ENCODE peak calls at places on chromosomes 16 and 17, in six cellular contexts. Y is cardiac muscle cell, C is upper lobe of left lung, Z is Panc1, O is mucosa of descending colon, D is AG10803. F is an unnamed sample.

GRCh38 chr17:45221081-45221996 is at the start of gene FMNL1:
- DNase-seq in Y (no peak), C (peak; percentile 81), Z (no peak), O (peak; percentile 73), D (peak; percentile 15), F (no peak)

GRCh38 chr16:89720859-89721643 is at the start of the genes VPS9D1 and ZNF276:
- DNase-seq in Y (peak; percentile 93), C (peak; percentile 85), Z (no peak), O (peak; percentile 92), D (peak; percentile 77), F (peak; percentile 73)

GRCh38 chr17:35801583-35802224 is 6.3 kb upstream of the MMP28 start:
- DNase-seq in Y (peak; percentile 69), C (peak; percentile 64), Z (no peak), O (peak; percentile 81), D (peak; percentile 88), F (peak; percentile 86)

GRCh38 chr16:23924138-23924537 is 88.4 kb downstream of the PRKCB start:
- DNase-seq in Y (no peak), C (peak; percentile 31), Z (no peak), O (no peak), D (no peak), F (no peak)

GRCh38 chr17:77371117-77371887 is 230.5 kb downstream of the SEC14L1 start:
- DNase-seq in Y (no peak), C (no peak), Z (no peak), O (peak; percentile 34), D (peak; percentile 87), F (peak; percentile 67)

GRCh38 chr17:1865252-1866037 is 35.6 kb downstream of the RPA1 start:
- DNase-seq in Y (peak; percentile 36), C (peak; percentile 46), Z (peak; percentile 18), O (peak; percentile 41), D (peak; percentile 43), F (peak; percentile 51)

GRCh38 chr17:55161935-55162555 is 102.7 kb upstream of the HLF start:
- DNase-seq in Y (no peak), C (no peak), Z (no peak), O (no peak), D (peak; percentile 76), F (peak; percentile 50)

GRCh38 chr17:40340880-40341807 is 23.4 kb downstream of the GJD3 start:
- DNase-seq in Y (peak; percentile 79), C (peak; percentile 97), Z (peak; percentile 33), O (peak; percentile 94), D (peak; percentile 70), F (peak; percentile 67)

GRCh38 chr17:74554909-74555308 is 9.0 kb upstream of the CD300C start:
- DNase-seq in Y (no peak), C (no peak), Z (no peak), O (no peak), D (no peak), F (no peak)

GRCh38 chr16:87318158-87318644 is 1.0 kb upstream of the C16orf95 start:
- DNase-seq in Y (no peak), C (peak; percentile 64), Z (no peak), O (no peak), D (no peak), F (no peak)

GRCh38 chr17:72812823-72813222 is 279.7 kb downstream of the SLC39A11 start:
- DNase-seq in Y (no peak), C (no peak), Z (no peak), O (no peak), D (no peak), F (peak; percentile 37)

GRCh38 chr17:31609331-31609730 is 217.9 kb downstream of the RAB11FIP4 start:
- DNase-seq in Y (peak; percentile 59), C (no peak), Z (no peak), O (no peak), D (no peak), F (no peak)

GRCh38 chr17:56165017-56165720 is 11.9 kb downstream of the ANKFN1 start:
- DNase-seq in Y (no peak), C (no peak), Z (no peak), O (no peak), D (peak; percentile 75), F (peak; percentile 45)

GRCh38 chr16:68948230-68948910 is 105.0 kb downstream of the TANGO6 start:
- DNase-seq in Y (no peak), C (no peak), Z (no peak), O (no peak), D (peak; percentile 52), F (peak; percentile 50)

GRCh38 chr17:58416396-58416795 is 938 bp downstream of the RNF43 start:
- DNase-seq in Y (no peak), C (no peak), Z (no peak), O (no peak), D (no peak), F (no peak)

GRCh38 chr16:65510850-65511249 is 389.0 kb upstream of the CDH11 start:
- DNase-seq in Y (no peak), C (no peak), Z (no peak), O (no peak), D (no peak), F (no peak)

GRCh38 chr17:34135841-34136240 is 119.2 kb upstream of the CCL2 start:
- DNase-seq in Y (no peak), C (no peak), Z (no peak), O (no peak), D (no peak), F (no peak)

GRCh38 chr16:11738742-11739544 is 3.7 kb downstream of the TXNDC11 start:
- DNase-seq in Y (no peak), C (no peak), Z (no peak), O (no peak), D (no peak), F (no peak)

DNA sequence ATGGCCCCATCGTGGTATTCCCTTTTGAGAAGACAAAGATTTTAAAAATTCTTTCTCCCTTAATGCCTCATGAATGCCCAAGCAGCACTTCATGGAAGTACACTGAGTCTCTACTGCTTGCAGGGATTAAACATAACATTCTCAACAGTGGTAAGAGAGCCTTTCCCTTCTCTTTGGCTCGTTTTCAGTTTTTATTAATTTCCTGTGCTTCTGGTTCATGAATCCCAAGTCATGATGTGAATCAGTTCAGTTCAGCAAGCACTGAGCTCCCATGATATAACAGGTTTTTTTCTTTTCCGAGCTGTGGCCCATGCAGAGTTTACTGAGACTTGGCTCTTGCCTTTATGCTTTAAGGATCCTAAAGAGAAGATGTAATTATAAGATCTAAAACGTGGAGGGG is 175.3 kb downstream of the WWOX start:
- DNase-seq in Y (no peak), C (no peak), Z (no peak), O (no peak), D (no peak), F (no peak)
- TF ChIP-seq CTCF in Y (no peak), C (no peak), Z (no peak), O (no peak), D (no peak), F (no peak)

GRCh38 chr17:7408863-7409262 is 1.2 kb downstream of the NLGN2 start:
- DNase-seq in Y (no peak), C (no peak), Z (no peak), O (no peak), D (no peak), F (no peak)
- H3K4me3 ChIP-seq in Y (no peak overlapping the region), C (no peak overlapping the region), Z (no peak overlapping the region), O (no peak overlapping the region), D (no peak overlapping the region), F (no peak overlapping the region)

GRCh38 chr16:56279132-56279531 is 87.8 kb downstream of the GNAO1 start:
- DNase-seq in Y (no peak), C (peak; percentile 45), Z (no peak), O (peak; percentile 38), D (no peak), F (no peak)

GRCh38 chr16:56282455-56282854 is 91.2 kb downstream of the GNAO1 start:
- DNase-seq in Y (no peak), C (no peak), Z (no peak), O (no peak), D (no peak), F (no peak)

GRCh38 chr16:56279914-56280313 is 88.6 kb downstream of the GNAO1 start:
- DNase-seq in Y (no peak), C (no peak), Z (no peak), O (no peak), D (no peak), F (no peak)

GRCh38 chr16:56278196-56278855 is 87.0 kb downstream of the GNAO1 start:
- DNase-seq in Y (no peak), C (peak; percentile 19), Z (no peak), O (no peak), D (no peak), F (no peak)

GRCh38 chr16:56281256-56281805 is 90.0 kb downstream of the GNAO1 start:
- DNase-seq in Y (no peak), C (no peak), Z (no peak), O (no peak), D (no peak), F (no peak)
- TF ChIP-seq CTCF in Y (peak; percentile 43), C (no peak), Z (no peak), O (no peak), D (peak; percentile 49), F (peak; percentile 33)

DNA sequence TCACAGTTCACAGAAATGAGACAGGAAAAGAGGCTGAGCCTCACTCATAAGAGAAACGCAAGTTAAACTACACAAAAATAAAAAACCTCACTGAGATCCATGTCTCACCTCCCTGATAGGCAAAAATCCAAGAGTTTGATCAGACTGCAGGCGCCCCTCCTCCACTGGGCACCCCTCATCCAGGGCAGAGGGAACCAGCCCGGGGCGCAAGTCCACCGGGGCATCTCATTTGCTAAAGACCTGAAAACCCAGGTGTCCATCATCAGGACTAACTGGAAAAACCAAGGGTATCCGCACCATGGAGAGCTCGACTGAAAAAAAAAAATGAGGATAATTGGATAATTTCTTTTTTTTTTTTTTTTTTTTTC is 2.6 kb downstream of the HBZ start:
- DNase-seq in Y (no peak), C (no peak), Z (no peak), O (no peak), D (no peak), F (no peak)
- H3K4me3 ChIP-seq in Y (peak overlapping the region; percentile 53), C (peak overlapping the region; percentile 61), Z (peak overlapping the region; percentile 58), O (no peak overlapping the region), D (no peak overlapping the region), F (no peak overlapping the region)

DNA sequence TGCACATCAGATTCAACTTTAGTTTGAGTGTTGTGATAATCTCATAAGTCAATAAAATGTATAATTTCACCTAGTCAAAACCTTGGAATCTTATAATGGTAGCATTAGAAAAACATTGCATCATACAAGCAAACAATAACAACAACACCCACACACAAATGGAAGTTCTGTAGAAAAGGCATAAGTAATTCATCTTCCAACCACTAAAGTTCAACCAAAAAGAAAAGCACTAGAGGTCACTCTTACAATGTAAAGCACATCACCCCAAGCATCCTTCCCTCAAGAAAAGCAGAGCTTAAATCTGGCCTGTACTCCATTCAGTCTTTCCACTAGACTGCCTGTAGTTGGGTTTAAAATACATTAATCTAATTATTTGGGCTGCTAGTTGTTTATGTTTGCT is 1.8 kb downstream of the CNTNAP4 start:
- DNase-seq in Y (peak; percentile 61), C (no peak), Z (peak; percentile 7), O (no peak), D (no peak), F (peak; percentile 63)
- TF ChIP-seq CTCF in Y (peak; percentile 48), C (no peak), Z (peak; percentile 19), O (no peak), D (no peak), F (peak; percentile 39)